ENCODE peak calls at places on chromosomes 1 and 21, in seven cellular contexts. One of them, this sample, is unnamed.

GRCh38 chr1:64663654-64664053 is 81.2 kb upstream of the RAVER2 start:
- DNase-seq in astrocyte of the cerebellum: no peak
- DNase-seq in B cell: no peak
- DNase-seq in GM12864: no peak
- DNase-seq in AG08395: no peak
- DNase-seq in GM13977: peak; percentile 7
- DNase-seq in skeletal muscle cell: no peak
- DNase-seq in this sample: no peak

GRCh38 chr1:195804547-195804946 is 803.7 kb downstream of the KCNT2 start:
- DNase-seq in AG08395: no peak
- DNase-seq in GM13977: no peak
- DNase-seq in astrocyte of the cerebellum: no peak
- DNase-seq in skeletal muscle cell: no peak
- DNase-seq in B cell: no peak
- DNase-seq in GM12864: no peak
- DNase-seq in this sample: no peak

GRCh38 chr21:44767834-44768831 is 33.5 kb downstream of the UBE2G2 start:
- DNase-seq in B cell: no peak
- DNase-seq in GM12864: no peak
- DNase-seq in AG08395: no peak
- DNase-seq in skeletal muscle cell: no peak
- DNase-seq in GM13977: no peak
- DNase-seq in astrocyte of the cerebellum: no peak
- DNase-seq in this sample: no peak

GRCh38 chr1:42833981-42834380 is 12.4 kb upstream of the ZNF691 start:
- DNase-seq in B cell: no peak
- DNase-seq in GM13977: no peak
- DNase-seq in GM12864: no peak
- DNase-seq in AG08395: no peak
- DNase-seq in skeletal muscle cell: no peak
- DNase-seq in astrocyte of the cerebellum: no peak
- DNase-seq in this sample: no peak

GRCh38 chr21:44485254-44485793 is 30.0 kb downstream of the LRRC3 start:
- DNase-seq in AG08395: no peak
- DNase-seq in B cell: no peak
- DNase-seq in GM13977: no peak
- DNase-seq in astrocyte of the cerebellum: no peak
- DNase-seq in GM12864: no peak
- DNase-seq in skeletal muscle cell: no peak
- DNase-seq in this sample: peak; percentile 29

GRCh38 chr1:181396171-181396670 is 87.1 kb upstream of the CACNA1E start:
- DNase-seq in GM13977: no peak
- DNase-seq in skeletal muscle cell: no peak
- DNase-seq in AG08395: no peak
- DNase-seq in GM12864: no peak
- DNase-seq in astrocyte of the cerebellum: no peak
- DNase-seq in B cell: no peak
- DNase-seq in this sample: peak; percentile 12

GRCh38 chr21:14603202-14603601 is 57.1 kb upstream of the SAMSN1 start:
- DNase-seq in astrocyte of the cerebellum: peak; percentile 67
- DNase-seq in B cell: no peak
- DNase-seq in GM12864: no peak
- DNase-seq in GM13977: no peak
- DNase-seq in skeletal muscle cell: peak; percentile 44
- DNase-seq in AG08395: peak; percentile 7
- DNase-seq in this sample: no peak

GRCh38 chr1:177864530-177865305 is 105.1 kb downstream of the SEC16B start:
- DNase-seq in AG08395: peak; percentile 20
- DNase-seq in astrocyte of the cerebellum: no peak
- DNase-seq in GM13977: no peak
- DNase-seq in GM12864: no peak
- DNase-seq in B cell: no peak
- DNase-seq in skeletal muscle cell: no peak
- DNase-seq in this sample: no peak

GRCh38 chr1:159881930-159882839 is 17.8 kb downstream of the CFAP45 start:
- DNase-seq in GM12864: no peak
- DNase-seq in B cell: no peak
- DNase-seq in skeletal muscle cell: peak; percentile 98
- DNase-seq in astrocyte of the cerebellum: peak; percentile 95
- DNase-seq in AG08395: peak; percentile 94
- DNase-seq in GM13977: no peak
- DNase-seq in this sample: peak; percentile 20

GRCh38 chr1:104856091-104856490 is 1106.4 kb downstream of the AMY1C start:
- DNase-seq in GM12864: no peak
- DNase-seq in AG08395: no peak
- DNase-seq in GM13977: no peak
- DNase-seq in B cell: no peak
- DNase-seq in skeletal muscle cell: no peak
- DNase-seq in astrocyte of the cerebellum: no peak
- DNase-seq in this sample: no peak